ENCODE peak calls at places on chromosomes 5 and 9, in four cellular contexts. One of them, this sample, is unnamed. For H3K27me3, the result is how much of the 10 kb centered on the place peaks cover.

GRCh38 chr5:174734571-174735497 is 10.5 kb downstream of the MSX2 start:
- DNase-seq in CD4-positive, alpha-beta memory T cell: no peak
- DNase-seq in esophagus squamous epithelium: no peak
- DNase-seq in CD8-positive, alpha-beta T cell: no peak
- DNase-seq in this sample: no peak

GRCh38 chr5:67887648-67888047 is 327.9 kb upstream of the PIK3R1 start:
- DNase-seq in CD4-positive, alpha-beta memory T cell: no peak
- DNase-seq in esophagus squamous epithelium: no peak
- DNase-seq in CD8-positive, alpha-beta T cell: no peak
- DNase-seq in this sample: no peak

GRCh38 chr9:71830929-71831328 is 62.6 kb upstream of the CEMIP2 start:
- DNase-seq in CD4-positive, alpha-beta memory T cell: no peak
- DNase-seq in esophagus squamous epithelium: no peak
- DNase-seq in CD8-positive, alpha-beta T cell: no peak
- DNase-seq in this sample: no peak

GRCh38 chr5:30808996-30809395 is 384.5 kb upstream of the CDH6 start:
- DNase-seq in CD4-positive, alpha-beta memory T cell: no peak
- DNase-seq in esophagus squamous epithelium: no peak
- DNase-seq in CD8-positive, alpha-beta T cell: no peak
- DNase-seq in this sample: no peak

GRCh38 chr5:106966686-106967315 is 703.9 kb downstream of the EFNA5 start:
- DNase-seq in CD4-positive, alpha-beta memory T cell: no peak
- DNase-seq in esophagus squamous epithelium: no peak
- DNase-seq in CD8-positive, alpha-beta T cell: no peak
- DNase-seq in this sample: no peak

GRCh38 chr5:107469064-107469463 is 201.7 kb downstream of the EFNA5 start:
- DNase-seq in CD4-positive, alpha-beta memory T cell: no peak
- DNase-seq in esophagus squamous epithelium: no peak
- DNase-seq in CD8-positive, alpha-beta T cell: no peak
- DNase-seq in this sample: no peak

GRCh38 chr5:170438581-170438980 is 49.4 kb upstream of the KCNMB1 start:
- DNase-seq in CD4-positive, alpha-beta memory T cell: no peak
- DNase-seq in esophagus squamous epithelium: no peak
- DNase-seq in CD8-positive, alpha-beta T cell: peak
- DNase-seq in this sample: no peak

GRCh38 chr5:86917117-86917579 is 299.4 kb downstream of the COX7C start:
- DNase-seq in CD4-positive, alpha-beta memory T cell: peak
- DNase-seq in esophagus squamous epithelium: no peak
- DNase-seq in CD8-positive, alpha-beta T cell: no peak
- DNase-seq in this sample: no peak

GRCh38 chr5:57298985-57299491 is 125.2 kb downstream of the GPBP1 start:
- DNase-seq in CD4-positive, alpha-beta memory T cell: peak
- DNase-seq in esophagus squamous epithelium: no peak
- DNase-seq in CD8-positive, alpha-beta T cell: peak
- DNase-seq in this sample: peak

GRCh38 chr9:110257097-110257955 is 1.0 kb upstream of the TXN start:
- DNase-seq in CD4-positive, alpha-beta memory T cell: no peak
- DNase-seq in esophagus squamous epithelium: no peak
- DNase-seq in CD8-positive, alpha-beta T cell: no peak
- DNase-seq in this sample: no peak

GRCh38 chr5:110109685-110110084 is 420.0 kb downstream of the MAN2A1 start:
- DNase-seq in CD4-positive, alpha-beta memory T cell: no peak
- DNase-seq in esophagus squamous epithelium: no peak
- DNase-seq in CD8-positive, alpha-beta T cell: no peak
- DNase-seq in this sample: no peak

GRCh38 chr9:108643756-108644510 is 211.9 kb downstream of the ACTL7B start:
- DNase-seq in CD4-positive, alpha-beta memory T cell: no peak
- DNase-seq in esophagus squamous epithelium: no peak
- DNase-seq in CD8-positive, alpha-beta T cell: no peak
- DNase-seq in this sample: no peak

GRCh38 chr9:123284658-123285057 is 16.3 kb upstream of the STRBP start:
- DNase-seq in CD4-positive, alpha-beta memory T cell: no peak
- DNase-seq in esophagus squamous epithelium: no peak
- DNase-seq in CD8-positive, alpha-beta T cell: no peak
- DNase-seq in this sample: no peak

GRCh38 chr9:126407125-126407870 is 80.7 kb downstream of the MVB12B start:
- DNase-seq in CD4-positive, alpha-beta memory T cell: no peak
- DNase-seq in esophagus squamous epithelium: no peak
- DNase-seq in CD8-positive, alpha-beta T cell: no peak
- DNase-seq in this sample: no peak

GRCh38 chr5:157977957-157978505 is 119.1 kb upstream of the CLINT1 start:
- DNase-seq in CD4-positive, alpha-beta memory T cell: no peak
- DNase-seq in esophagus squamous epithelium: no peak
- DNase-seq in CD8-positive, alpha-beta T cell: no peak
- DNase-seq in this sample: no peak

GRCh38 chr5:132487095-132487428 is 3.5 kb downstream of the IRF1 start:
- DNase-seq in CD4-positive, alpha-beta memory T cell: no peak
- DNase-seq in esophagus squamous epithelium: no peak
- DNase-seq in CD8-positive, alpha-beta T cell: peak
- DNase-seq in this sample: peak

GRCh38 chr9:89955144-89955543 is 350.3 kb downstream of the GADD45G start:
- DNase-seq in CD4-positive, alpha-beta memory T cell: no peak
- DNase-seq in esophagus squamous epithelium: no peak
- DNase-seq in CD8-positive, alpha-beta T cell: no peak
- DNase-seq in this sample: no peak

GRCh38 chr5:180618830-180619562 is 27.7 kb upstream of the SCGB3A1 start:
- DNase-seq in CD4-positive, alpha-beta memory T cell: peak
- DNase-seq in esophagus squamous epithelium: no peak
- DNase-seq in CD8-positive, alpha-beta T cell: peak
- DNase-seq in this sample: peak

GRCh38 chr5:170120576-170120975 is 14.9 kb downstream of the FOXI1 start:
- DNase-seq in CD4-positive, alpha-beta memory T cell: no peak
- DNase-seq in esophagus squamous epithelium: no peak
- DNase-seq in CD8-positive, alpha-beta T cell: no peak
- DNase-seq in this sample: no peak

GRCh38 chr5:91339053-91339710 is 43.9 kb downstream of the ARRDC3 start:
- DNase-seq in CD4-positive, alpha-beta memory T cell: no peak
- DNase-seq in esophagus squamous epithelium: no peak
- DNase-seq in CD8-positive, alpha-beta T cell: no peak
- DNase-seq in this sample: no peak

GRCh38 chr5:36680066-36680465 is 73.7 kb downstream of the SLC1A3 start:
- DNase-seq in CD4-positive, alpha-beta memory T cell: no peak
- DNase-seq in esophagus squamous epithelium: no peak
- DNase-seq in CD8-positive, alpha-beta T cell: no peak
- DNase-seq in this sample: no peak

GRCh38 chr9:22037954-22038690 is 29.0 kb upstream of the CDKN2B start:
- DNase-seq in CD4-positive, alpha-beta memory T cell: peak
- DNase-seq in esophagus squamous epithelium: no peak
- DNase-seq in CD8-positive, alpha-beta T cell: no peak
- DNase-seq in this sample: peak

GRCh38 chr9:108050894-108051293 is 561.3 kb upstream of the KLF4 start:
- DNase-seq in CD4-positive, alpha-beta memory T cell: no peak
- DNase-seq in esophagus squamous epithelium: no peak
- DNase-seq in CD8-positive, alpha-beta T cell: no peak
- DNase-seq in this sample: no peak

GRCh38 chr5:11383506-11384095 is 520.6 kb downstream of the CTNND2 start:
- DNase-seq in CD4-positive, alpha-beta memory T cell: no peak
- DNase-seq in esophagus squamous epithelium: no peak
- DNase-seq in CD8-positive, alpha-beta T cell: no peak
- DNase-seq in this sample: no peak

GRCh38 chr5:16437974-16438373 is 27.6 kb downstream of the ZNF622 start:
- DNase-seq in CD4-positive, alpha-beta memory T cell: no peak
- DNase-seq in esophagus squamous epithelium: no peak
- DNase-seq in CD8-positive, alpha-beta T cell: no peak
- DNase-seq in this sample: no peak

GRCh38 chr9:15697459-15697858 is 144.6 kb downstream of the CCDC171 start:
- DNase-seq in CD4-positive, alpha-beta memory T cell: no peak
- DNase-seq in esophagus squamous epithelium: no peak
- DNase-seq in CD8-positive, alpha-beta T cell: no peak
- DNase-seq in this sample: no peak

GRCh38 chr5:170538096-170538465 is 34.3 kb downstream of the KCNIP1 start:
- DNase-seq in CD4-positive, alpha-beta memory T cell: no peak
- DNase-seq in esophagus squamous epithelium: no peak
- DNase-seq in CD8-positive, alpha-beta T cell: no peak
- DNase-seq in this sample: no peak

GRCh38 chr5:134502259-134502658 is 23.2 kb upstream of the JADE2 start:
- DNase-seq in CD4-positive, alpha-beta memory T cell: no peak
- DNase-seq in esophagus squamous epithelium: no peak
- DNase-seq in CD8-positive, alpha-beta T cell: no peak
- DNase-seq in this sample: no peak

GRCh38 chr5:102866315-102866693 is 111.2 kb downstream of the PAM start:
- DNase-seq in CD4-positive, alpha-beta memory T cell: no peak
- DNase-seq in esophagus squamous epithelium: no peak
- DNase-seq in CD8-positive, alpha-beta T cell: no peak
- DNase-seq in this sample: no peak

GRCh38 chr5:110663525-110663924 is 62.9 kb downstream of the TMEM232 start:
- DNase-seq in CD4-positive, alpha-beta memory T cell: no peak
- DNase-seq in esophagus squamous epithelium: no peak
- DNase-seq in CD8-positive, alpha-beta T cell: no peak
- DNase-seq in this sample: no peak

GRCh38 chr5:150593996-150594395 is 46.5 kb upstream of the SYNPO start:
- DNase-seq in CD4-positive, alpha-beta memory T cell: no peak
- DNase-seq in esophagus squamous epithelium: no peak
- DNase-seq in CD8-positive, alpha-beta T cell: no peak
- DNase-seq in this sample: no peak

GRCh38 chr9:127505396-127506116 is 54.2 kb downstream of the LRSAM1 start:
- DNase-seq in CD4-positive, alpha-beta memory T cell: no peak
- DNase-seq in esophagus squamous epithelium: no peak
- DNase-seq in CD8-positive, alpha-beta T cell: no peak
- DNase-seq in this sample: no peak

GRCh38 chr9:110769667-110770066 is 101.1 kb downstream of the MUSK start:
- DNase-seq in CD4-positive, alpha-beta memory T cell: no peak
- DNase-seq in esophagus squamous epithelium: no peak
- DNase-seq in CD8-positive, alpha-beta T cell: no peak
- DNase-seq in this sample: no peak

GRCh38 chr9:130931508-130932150 is 7.4 kb downstream of the FIBCD1 start:
- DNase-seq in CD4-positive, alpha-beta memory T cell: no peak
- DNase-seq in esophagus squamous epithelium: no peak
- DNase-seq in CD8-positive, alpha-beta T cell: no peak
- DNase-seq in this sample: no peak

GRCh38 chr9:81150016-81150625 is 539.2 kb downstream of the TLE1 start:
- DNase-seq in CD4-positive, alpha-beta memory T cell: no peak
- DNase-seq in esophagus squamous epithelium: no peak
- DNase-seq in CD8-positive, alpha-beta T cell: no peak
- DNase-seq in this sample: no peak

GRCh38 chr5:24475101-24475500 is 169.7 kb downstream of the CDH10 start:
- DNase-seq in CD4-positive, alpha-beta memory T cell: no peak
- DNase-seq in esophagus squamous epithelium: no peak
- DNase-seq in CD8-positive, alpha-beta T cell: no peak
- DNase-seq in this sample: no peak

GRCh38 chr5:110309222-110309621 is 417.2 kb downstream of the TMEM232 start:
- DNase-seq in CD4-positive, alpha-beta memory T cell: no peak
- DNase-seq in esophagus squamous epithelium: no peak
- DNase-seq in CD8-positive, alpha-beta T cell: no peak
- DNase-seq in this sample: no peak

GRCh38 chr5:14323466-14323865 is 180.3 kb downstream of the TRIO start:
- DNase-seq in CD4-positive, alpha-beta memory T cell: no peak
- DNase-seq in esophagus squamous epithelium: no peak
- DNase-seq in CD8-positive, alpha-beta T cell: no peak
- DNase-seq in this sample: no peak

DNA sequence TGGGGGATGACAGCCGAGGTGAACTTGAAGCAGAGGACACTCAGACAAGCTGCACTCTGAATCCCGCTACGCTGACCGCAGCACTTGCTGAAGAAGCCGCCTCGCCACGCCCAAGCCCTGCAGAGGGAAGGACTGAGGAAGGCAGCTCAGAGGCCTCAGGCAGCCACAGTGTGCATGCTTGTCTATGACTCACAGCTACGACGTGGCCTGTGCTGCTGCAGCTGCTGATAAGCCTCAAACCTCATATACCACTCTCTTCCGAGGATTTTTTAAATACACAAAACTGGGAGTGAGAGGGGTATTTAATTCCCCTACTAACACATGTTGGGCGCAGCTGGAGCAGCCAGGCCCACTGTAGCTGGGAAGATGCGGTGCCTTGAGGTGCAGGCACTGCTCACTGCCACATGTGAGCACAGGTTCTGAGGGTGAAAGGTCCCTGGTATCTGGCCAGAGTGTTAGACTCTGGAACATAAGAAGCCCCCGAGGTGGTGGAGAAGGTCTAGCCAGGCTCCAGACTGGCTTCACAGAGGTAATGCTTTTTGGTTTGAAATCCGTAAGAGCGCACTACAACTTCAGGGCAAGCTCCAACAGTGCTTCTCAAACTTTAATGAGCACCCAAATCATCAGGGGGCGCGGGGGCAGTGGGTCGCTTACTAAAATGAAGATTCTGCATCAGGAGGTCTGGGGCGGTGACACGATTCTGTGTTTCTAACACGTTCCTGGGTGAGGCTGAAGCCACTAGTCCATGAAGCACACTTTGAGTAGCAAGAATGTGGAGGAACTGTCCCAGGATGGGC is 196.8 kb downstream of the AUH start:
- DNase-seq in CD4-positive, alpha-beta memory T cell: peak
- DNase-seq in esophagus squamous epithelium: peak
- DNase-seq in CD8-positive, alpha-beta T cell: peak
- DNase-seq in this sample: no peak
- H3K27me3 ChIP-seq in CD4-positive, alpha-beta memory T cell: under half
- H3K27me3 ChIP-seq in esophagus squamous epithelium: under half
- H3K27me3 ChIP-seq in CD8-positive, alpha-beta T cell: under half
- H3K27me3 ChIP-seq in this sample: under half

GRCh38 chr5:171610686-171611085 is 174.9 kb upstream of the SMIM23 start:
- DNase-seq in CD4-positive, alpha-beta memory T cell: no peak
- DNase-seq in esophagus squamous epithelium: no peak
- DNase-seq in CD8-positive, alpha-beta T cell: no peak
- DNase-seq in this sample: no peak
- H3K27me3 ChIP-seq in CD4-positive, alpha-beta memory T cell: under half
- H3K27me3 ChIP-seq in esophagus squamous epithelium: half or more
- H3K27me3 ChIP-seq in CD8-positive, alpha-beta T cell: under half
- H3K27me3 ChIP-seq in this sample: under half

GRCh38 chr5:2188137-2188536 is 305.4 kb upstream of the IRX4 start:
- DNase-seq in CD4-positive, alpha-beta memory T cell: no peak
- DNase-seq in esophagus squamous epithelium: no peak
- DNase-seq in CD8-positive, alpha-beta T cell: no peak
- DNase-seq in this sample: no peak
- H3K27me3 ChIP-seq in CD4-positive, alpha-beta memory T cell: under half
- H3K27me3 ChIP-seq in esophagus squamous epithelium: under half
- H3K27me3 ChIP-seq in CD8-positive, alpha-beta T cell: under half
- H3K27me3 ChIP-seq in this sample: under half

DNA sequence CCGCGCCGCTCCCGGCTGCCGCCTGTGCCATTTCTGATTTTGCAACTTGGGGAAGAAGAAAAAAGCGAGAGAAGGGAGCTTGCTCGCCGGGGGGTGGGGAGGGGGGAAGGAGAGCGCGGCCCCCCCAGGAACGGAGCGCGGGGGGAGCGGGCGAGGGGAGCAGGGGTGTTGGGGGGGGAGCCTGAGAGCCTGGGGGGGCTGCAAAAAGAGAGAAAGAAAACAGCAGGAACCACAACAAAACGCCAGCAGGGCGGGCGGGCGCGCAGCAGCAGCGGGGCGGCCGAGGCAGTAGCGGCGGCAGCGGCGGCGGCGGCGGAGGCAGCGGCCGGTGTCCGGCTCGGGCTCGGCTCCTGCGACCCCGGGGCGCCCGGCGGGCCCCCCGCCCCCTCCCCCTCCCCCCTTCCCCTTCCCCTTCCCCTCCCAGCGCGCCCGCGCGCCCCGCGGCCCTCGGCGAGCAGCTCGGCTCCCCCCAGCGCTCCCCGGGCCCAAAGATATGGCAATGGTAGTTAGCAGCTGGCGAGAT is 1.6 kb downstream of the NR2F1 start:
- DNase-seq in CD4-positive, alpha-beta memory T cell: no peak
- DNase-seq in esophagus squamous epithelium: no peak
- DNase-seq in CD8-positive, alpha-beta T cell: peak
- DNase-seq in this sample: no peak
- H3K27me3 ChIP-seq in CD4-positive, alpha-beta memory T cell: half or more
- H3K27me3 ChIP-seq in esophagus squamous epithelium: half or more
- H3K27me3 ChIP-seq in CD8-positive, alpha-beta T cell: half or more
- H3K27me3 ChIP-seq in this sample: half or more

GRCh38 chr5:88660947-88661869 is 221.8 kb downstream of the MEF2C start:
- DNase-seq in CD4-positive, alpha-beta memory T cell: no peak
- DNase-seq in esophagus squamous epithelium: no peak
- DNase-seq in CD8-positive, alpha-beta T cell: no peak
- DNase-seq in this sample: no peak
- H3K27me3 ChIP-seq in CD4-positive, alpha-beta memory T cell: half or more
- H3K27me3 ChIP-seq in esophagus squamous epithelium: half or more
- H3K27me3 ChIP-seq in CD8-positive, alpha-beta T cell: half or more
- H3K27me3 ChIP-seq in this sample: under half